ENCODE peak calls at places on chromosomes 13 and 19, in ten cellular contexts. One of them, this sample, is unnamed.
A peak's percentile ranks its signal among the peaks of the same experiment; 100 is the strongest.

GRCh38 chr19:45351401-45351952 is 10.9 kb downstream of the KLC3 start:
- DNase-seq in stimulated activated CD8-positive, alpha-beta memory T cell treated with anti-CD3 and anti-CD28 coated beads, Interleukin-4, amount 100 ng/mL, for 1 hour: no peak
- DNase-seq in RPMI8226: no peak
- DNase-seq in fibroblast of pulmonary artery: no peak
- DNase-seq in ovary: no peak
- DNase-seq in nephron progenitor cell: no peak
- DNase-seq in AG20443: no peak
- DNase-seq in H54: no peak
- DNase-seq in heart left ventricle: no peak
- DNase-seq in Caco-2: no peak
- DNase-seq in this sample: no peak

GRCh38 chr19:2041436-2041685 is 9.7 kb downstream of the MKNK2 start:
- DNase-seq in stimulated activated CD8-positive, alpha-beta memory T cell treated with anti-CD3 and anti-CD28 coated beads, Interleukin-4, amount 100 ng/mL, for 1 hour: no peak
- DNase-seq in RPMI8226: no peak
- DNase-seq in fibroblast of pulmonary artery: no peak
- DNase-seq in ovary: no peak
- DNase-seq in nephron progenitor cell: no peak
- DNase-seq in AG20443: no peak
- DNase-seq in H54: no peak
- DNase-seq in heart left ventricle: no peak
- DNase-seq in Caco-2: no peak
- DNase-seq in this sample: no peak

GRCh38 chr13:31172535-31172934 is 10.8 kb upstream of the HSPH1 start:
- DNase-seq in stimulated activated CD8-positive, alpha-beta memory T cell treated with anti-CD3 and anti-CD28 coated beads, Interleukin-4, amount 100 ng/mL, for 1 hour: no peak
- DNase-seq in RPMI8226: no peak
- DNase-seq in fibroblast of pulmonary artery: peak; percentile 97
- DNase-seq in ovary: no peak
- DNase-seq in nephron progenitor cell: no peak
- DNase-seq in AG20443: peak; percentile 51
- DNase-seq in H54: no peak
- DNase-seq in heart left ventricle: no peak
- DNase-seq in Caco-2: peak; percentile 67
- DNase-seq in this sample: peak; percentile 51

GRCh38 chr19:41929536-41930071 is 1.4 kb upstream of the ERFL start:
- DNase-seq in stimulated activated CD8-positive, alpha-beta memory T cell treated with anti-CD3 and anti-CD28 coated beads, Interleukin-4, amount 100 ng/mL, for 1 hour: no peak
- DNase-seq in RPMI8226: no peak
- DNase-seq in fibroblast of pulmonary artery: no peak
- DNase-seq in ovary: no peak
- DNase-seq in nephron progenitor cell: no peak
- DNase-seq in AG20443: no peak
- DNase-seq in H54: no peak
- DNase-seq in heart left ventricle: no peak
- DNase-seq in Caco-2: no peak
- DNase-seq in this sample: no peak

GRCh38 chr13:94617389-94618000 is 15.8 kb downstream of the GPR180 start:
- DNase-seq in stimulated activated CD8-positive, alpha-beta memory T cell treated with anti-CD3 and anti-CD28 coated beads, Interleukin-4, amount 100 ng/mL, for 1 hour: no peak
- DNase-seq in RPMI8226: peak; percentile 9
- DNase-seq in fibroblast of pulmonary artery: peak; percentile 43
- DNase-seq in ovary: no peak
- DNase-seq in nephron progenitor cell: no peak
- DNase-seq in AG20443: peak; percentile 21
- DNase-seq in H54: no peak
- DNase-seq in heart left ventricle: no peak
- DNase-seq in Caco-2: peak; percentile 47
- DNase-seq in this sample: no peak

GRCh38 chr19:41353466-41354342 is at the start of gene TGFB1:
- DNase-seq in stimulated activated CD8-positive, alpha-beta memory T cell treated with anti-CD3 and anti-CD28 coated beads, Interleukin-4, amount 100 ng/mL, for 1 hour: peak; percentile 91
- DNase-seq in RPMI8226: peak; percentile 86
- DNase-seq in fibroblast of pulmonary artery: peak; percentile 93
- DNase-seq in ovary: peak; percentile 80
- DNase-seq in nephron progenitor cell: peak; percentile 81
- DNase-seq in AG20443: peak; percentile 96
- DNase-seq in H54: peak; percentile 97
- DNase-seq in heart left ventricle: peak; percentile 92
- DNase-seq in Caco-2: peak; percentile 87
- DNase-seq in this sample: peak; percentile 89

GRCh38 chr19:19372656-19373416 is 32.6 kb upstream of the GATAD2A start:
- DNase-seq in stimulated activated CD8-positive, alpha-beta memory T cell treated with anti-CD3 and anti-CD28 coated beads, Interleukin-4, amount 100 ng/mL, for 1 hour: no peak
- DNase-seq in RPMI8226: peak; percentile 70
- DNase-seq in fibroblast of pulmonary artery: peak; percentile 71
- DNase-seq in ovary: no peak
- DNase-seq in nephron progenitor cell: no peak
- DNase-seq in AG20443: peak; percentile 62
- DNase-seq in H54: peak; percentile 64
- DNase-seq in heart left ventricle: peak; percentile 81
- DNase-seq in Caco-2: peak; percentile 46
- DNase-seq in this sample: peak; percentile 31

GRCh38 chr13:63517376-63517775 is 2101.7 kb upstream of the PCDH20 start:
- DNase-seq in stimulated activated CD8-positive, alpha-beta memory T cell treated with anti-CD3 and anti-CD28 coated beads, Interleukin-4, amount 100 ng/mL, for 1 hour: no peak
- DNase-seq in RPMI8226: no peak
- DNase-seq in fibroblast of pulmonary artery: peak; percentile 7
- DNase-seq in ovary: no peak
- DNase-seq in nephron progenitor cell: no peak
- DNase-seq in AG20443: no peak
- DNase-seq in H54: no peak
- DNase-seq in heart left ventricle: no peak
- DNase-seq in Caco-2: no peak
- DNase-seq in this sample: no peak

GRCh38 chr13:73417012-73417615 is 358.3 kb downstream of the KLF5 start:
- DNase-seq in stimulated activated CD8-positive, alpha-beta memory T cell treated with anti-CD3 and anti-CD28 coated beads, Interleukin-4, amount 100 ng/mL, for 1 hour: no peak
- DNase-seq in RPMI8226: peak; percentile 6
- DNase-seq in fibroblast of pulmonary artery: no peak
- DNase-seq in ovary: no peak
- DNase-seq in nephron progenitor cell: no peak
- DNase-seq in AG20443: peak; percentile 20
- DNase-seq in H54: peak; percentile 14
- DNase-seq in heart left ventricle: no peak
- DNase-seq in Caco-2: peak; percentile 55
- DNase-seq in this sample: no peak

GRCh38 chr19:18282021-18282787 is 782 bp upstream of the JUND start:
- DNase-seq in stimulated activated CD8-positive, alpha-beta memory T cell treated with anti-CD3 and anti-CD28 coated beads, Interleukin-4, amount 100 ng/mL, for 1 hour: peak; percentile 66
- DNase-seq in RPMI8226: peak; percentile 47
- DNase-seq in fibroblast of pulmonary artery: no peak
- DNase-seq in ovary: no peak
- DNase-seq in nephron progenitor cell: no peak
- DNase-seq in AG20443: peak; percentile 41
- DNase-seq in H54: peak; percentile 55
- DNase-seq in heart left ventricle: no peak
- DNase-seq in Caco-2: no peak
- DNase-seq in this sample: no peak

GRCh38 chr19:29861575-29861974 is 49.8 kb downstream of the CCNE1 start:
- DNase-seq in stimulated activated CD8-positive, alpha-beta memory T cell treated with anti-CD3 and anti-CD28 coated beads, Interleukin-4, amount 100 ng/mL, for 1 hour: no peak
- DNase-seq in RPMI8226: no peak
- DNase-seq in fibroblast of pulmonary artery: no peak
- DNase-seq in ovary: no peak
- DNase-seq in nephron progenitor cell: no peak
- DNase-seq in AG20443: no peak
- DNase-seq in H54: no peak
- DNase-seq in heart left ventricle: no peak
- DNase-seq in Caco-2: no peak
- DNase-seq in this sample: no peak

GRCh38 chr13:113060557-113061270 is 44.9 kb upstream of the F7 start:
- DNase-seq in stimulated activated CD8-positive, alpha-beta memory T cell treated with anti-CD3 and anti-CD28 coated beads, Interleukin-4, amount 100 ng/mL, for 1 hour: no peak
- DNase-seq in RPMI8226: no peak
- DNase-seq in fibroblast of pulmonary artery: no peak
- DNase-seq in ovary: no peak
- DNase-seq in nephron progenitor cell: no peak
- DNase-seq in AG20443: no peak
- DNase-seq in H54: no peak
- DNase-seq in heart left ventricle: peak; percentile 13
- DNase-seq in Caco-2: no peak
- DNase-seq in this sample: no peak

GRCh38 chr19:38693380-38694223 is 46.2 kb downstream of the ACTN4 start:
- DNase-seq in stimulated activated CD8-positive, alpha-beta memory T cell treated with anti-CD3 and anti-CD28 coated beads, Interleukin-4, amount 100 ng/mL, for 1 hour: no peak
- DNase-seq in RPMI8226: no peak
- DNase-seq in fibroblast of pulmonary artery: peak; percentile 81
- DNase-seq in ovary: no peak
- DNase-seq in nephron progenitor cell: peak; percentile 55
- DNase-seq in AG20443: no peak
- DNase-seq in H54: peak; percentile 89
- DNase-seq in heart left ventricle: no peak
- DNase-seq in Caco-2: peak; percentile 39
- DNase-seq in this sample: peak; percentile 87

GRCh38 chr19:41767105-41767504 is 11.8 kb downstream of the CEACAM6 start:
- DNase-seq in stimulated activated CD8-positive, alpha-beta memory T cell treated with anti-CD3 and anti-CD28 coated beads, Interleukin-4, amount 100 ng/mL, for 1 hour: no peak
- DNase-seq in RPMI8226: no peak
- DNase-seq in fibroblast of pulmonary artery: no peak
- DNase-seq in ovary: no peak
- DNase-seq in nephron progenitor cell: no peak
- DNase-seq in AG20443: no peak
- DNase-seq in H54: no peak
- DNase-seq in heart left ventricle: no peak
- DNase-seq in Caco-2: no peak
- DNase-seq in this sample: no peak

GRCh38 chr19:30563691-30564090 is 191.5 kb downstream of the ZNF536 start:
- DNase-seq in stimulated activated CD8-positive, alpha-beta memory T cell treated with anti-CD3 and anti-CD28 coated beads, Interleukin-4, amount 100 ng/mL, for 1 hour: no peak
- DNase-seq in RPMI8226: no peak
- DNase-seq in fibroblast of pulmonary artery: no peak
- DNase-seq in ovary: no peak
- DNase-seq in nephron progenitor cell: no peak
- DNase-seq in AG20443: no peak
- DNase-seq in H54: no peak
- DNase-seq in heart left ventricle: no peak
- DNase-seq in Caco-2: no peak
- DNase-seq in this sample: no peak

GRCh38 chr19:43504426-43505185 is at the start of gene PHLDB3:
- DNase-seq in stimulated activated CD8-positive, alpha-beta memory T cell treated with anti-CD3 and anti-CD28 coated beads, Interleukin-4, amount 100 ng/mL, for 1 hour: no peak
- DNase-seq in RPMI8226: peak; percentile 41
- DNase-seq in fibroblast of pulmonary artery: no peak
- DNase-seq in ovary: peak; percentile 59
- DNase-seq in nephron progenitor cell: peak; percentile 53
- DNase-seq in AG20443: no peak
- DNase-seq in H54: peak; percentile 62
- DNase-seq in heart left ventricle: peak; percentile 55
- DNase-seq in Caco-2: peak; percentile 77
- DNase-seq in this sample: no peak

GRCh38 chr13:91406619-91407018 is 8.2 kb downstream of the GPC5 start:
- DNase-seq in stimulated activated CD8-positive, alpha-beta memory T cell treated with anti-CD3 and anti-CD28 coated beads, Interleukin-4, amount 100 ng/mL, for 1 hour: no peak
- DNase-seq in RPMI8226: peak; percentile 51
- DNase-seq in fibroblast of pulmonary artery: peak; percentile 61
- DNase-seq in ovary: no peak
- DNase-seq in nephron progenitor cell: no peak
- DNase-seq in AG20443: peak; percentile 24
- DNase-seq in H54: no peak
- DNase-seq in heart left ventricle: no peak
- DNase-seq in Caco-2: peak; percentile 73
- DNase-seq in this sample: no peak

GRCh38 chr13:18996221-18996620 is 185.4 kb downstream of the TUBA3C start:
- DNase-seq in stimulated activated CD8-positive, alpha-beta memory T cell treated with anti-CD3 and anti-CD28 coated beads, Interleukin-4, amount 100 ng/mL, for 1 hour: no peak
- DNase-seq in RPMI8226: no peak
- DNase-seq in fibroblast of pulmonary artery: no peak
- DNase-seq in ovary: no peak
- DNase-seq in nephron progenitor cell: no peak
- DNase-seq in AG20443: no peak
- DNase-seq in H54: no peak
- DNase-seq in heart left ventricle: no peak
- DNase-seq in Caco-2: no peak
- DNase-seq in this sample: no peak

GRCh38 chr19:23436944-23437343 is 41.7 kb upstream of the ZNF91 start:
- DNase-seq in stimulated activated CD8-positive, alpha-beta memory T cell treated with anti-CD3 and anti-CD28 coated beads, Interleukin-4, amount 100 ng/mL, for 1 hour: no peak
- DNase-seq in RPMI8226: peak; percentile 34
- DNase-seq in fibroblast of pulmonary artery: no peak
- DNase-seq in ovary: no peak
- DNase-seq in nephron progenitor cell: no peak
- DNase-seq in AG20443: no peak
- DNase-seq in H54: no peak
- DNase-seq in heart left ventricle: no peak
- DNase-seq in Caco-2: peak; percentile 6
- DNase-seq in this sample: no peak

GRCh38 chr19:45175663-45176345 is 2.2 kb downstream of the TRAPPC6A start:
- DNase-seq in stimulated activated CD8-positive, alpha-beta memory T cell treated with anti-CD3 and anti-CD28 coated beads, Interleukin-4, amount 100 ng/mL, for 1 hour: no peak
- DNase-seq in RPMI8226: no peak
- DNase-seq in fibroblast of pulmonary artery: no peak
- DNase-seq in ovary: no peak
- DNase-seq in nephron progenitor cell: no peak
- DNase-seq in AG20443: no peak
- DNase-seq in H54: no peak
- DNase-seq in heart left ventricle: no peak
- DNase-seq in Caco-2: no peak
- DNase-seq in this sample: no peak

GRCh38 chr19:46753420-46754155 is 7.3 kb upstream of the STRN4 start:
- DNase-seq in stimulated activated CD8-positive, alpha-beta memory T cell treated with anti-CD3 and anti-CD28 coated beads, Interleukin-4, amount 100 ng/mL, for 1 hour: no peak
- DNase-seq in RPMI8226: peak; percentile 88
- DNase-seq in fibroblast of pulmonary artery: no peak
- DNase-seq in ovary: no peak
- DNase-seq in nephron progenitor cell: peak; percentile 48
- DNase-seq in AG20443: peak; percentile 56
- DNase-seq in H54: no peak
- DNase-seq in heart left ventricle: no peak
- DNase-seq in Caco-2: peak; percentile 64
- DNase-seq in this sample: no peak

GRCh38 chr19:13181747-13182388 is 31.7 kb downstream of the IER2 start:
- DNase-seq in stimulated activated CD8-positive, alpha-beta memory T cell treated with anti-CD3 and anti-CD28 coated beads, Interleukin-4, amount 100 ng/mL, for 1 hour: no peak
- DNase-seq in RPMI8226: peak; percentile 61
- DNase-seq in fibroblast of pulmonary artery: peak; percentile 69
- DNase-seq in ovary: peak; percentile 41
- DNase-seq in nephron progenitor cell: no peak
- DNase-seq in AG20443: peak; percentile 74
- DNase-seq in H54: peak; percentile 49
- DNase-seq in heart left ventricle: peak; percentile 91
- DNase-seq in Caco-2: no peak
- DNase-seq in this sample: no peak

GRCh38 chr19:37551123-37551993 is 43.2 kb downstream of the ZNF571 start:
- DNase-seq in stimulated activated CD8-positive, alpha-beta memory T cell treated with anti-CD3 and anti-CD28 coated beads, Interleukin-4, amount 100 ng/mL, for 1 hour: no peak
- DNase-seq in RPMI8226: peak; percentile 67
- DNase-seq in fibroblast of pulmonary artery: peak; percentile 81
- DNase-seq in ovary: no peak
- DNase-seq in nephron progenitor cell: no peak
- DNase-seq in AG20443: peak; percentile 94
- DNase-seq in H54: no peak
- DNase-seq in heart left ventricle: peak; percentile 73
- DNase-seq in Caco-2: no peak
- DNase-seq in this sample: peak; percentile 14

GRCh38 chr19:9935409-9936062 is 779 bp downstream of the OLFM2 start:
- DNase-seq in stimulated activated CD8-positive, alpha-beta memory T cell treated with anti-CD3 and anti-CD28 coated beads, Interleukin-4, amount 100 ng/mL, for 1 hour: no peak
- DNase-seq in RPMI8226: no peak
- DNase-seq in fibroblast of pulmonary artery: no peak
- DNase-seq in ovary: peak; percentile 16
- DNase-seq in nephron progenitor cell: no peak
- DNase-seq in AG20443: no peak
- DNase-seq in H54: no peak
- DNase-seq in heart left ventricle: no peak
- DNase-seq in Caco-2: no peak
- DNase-seq in this sample: no peak

GRCh38 chr19:17889609-17890214 is 18.0 kb downstream of the SLC5A5 start:
- DNase-seq in stimulated activated CD8-positive, alpha-beta memory T cell treated with anti-CD3 and anti-CD28 coated beads, Interleukin-4, amount 100 ng/mL, for 1 hour: no peak
- DNase-seq in RPMI8226: peak; percentile 40
- DNase-seq in fibroblast of pulmonary artery: peak; percentile 66
- DNase-seq in ovary: no peak
- DNase-seq in nephron progenitor cell: peak; percentile 86
- DNase-seq in AG20443: peak; percentile 79
- DNase-seq in H54: peak; percentile 54
- DNase-seq in heart left ventricle: no peak
- DNase-seq in Caco-2: peak; percentile 70
- DNase-seq in this sample: peak; percentile 75

GRCh38 chr13:78632956-78633355 is 26.0 kb downstream of the OBI1 start:
- DNase-seq in stimulated activated CD8-positive, alpha-beta memory T cell treated with anti-CD3 and anti-CD28 coated beads, Interleukin-4, amount 100 ng/mL, for 1 hour: no peak
- DNase-seq in RPMI8226: no peak
- DNase-seq in fibroblast of pulmonary artery: no peak
- DNase-seq in ovary: no peak
- DNase-seq in nephron progenitor cell: no peak
- DNase-seq in AG20443: no peak
- DNase-seq in H54: no peak
- DNase-seq in heart left ventricle: no peak
- DNase-seq in Caco-2: no peak
- DNase-seq in this sample: no peak